ENCODE peak calls at places on chromosomes 7 and 10, in four cellular contexts. O, T, A and P are unnamed samples.

GRCh38 chr7:1160665-1161010 is 642 bp upstream of the ZFAND2A start:
- DNase-seq in O (no peak), T (no peak), A (peak; percentile 36), P (no peak)

GRCh38 chr7:75624134-75624832 is 114.5 kb downstream of the HIP1 start:
- DNase-seq in O (peak; percentile 57), T (peak; percentile 45), A (peak; percentile 13), P (peak; percentile 58)

GRCh38 chr7:50211306-50212015 is 93.1 kb upstream of the IKZF1 start:
- DNase-seq in O (no peak), T (no peak), A (no peak), P (no peak)

GRCh38 chr7:7962851-7963250 is 5.7 kb upstream of the GLCCI1 start:
- DNase-seq in O (no peak), T (no peak), A (no peak), P (no peak)

GRCh38 chr10:18472977-18473376 is 178.4 kb downstream of the NSUN6 start:
- DNase-seq in O (no peak), T (no peak), A (peak; percentile 37), P (no peak)

GRCh38 chr7:26995664-26996063 is 100.1 kb downstream of the HOXA1 start:
- DNase-seq in O (no peak), T (no peak), A (no peak), P (no peak)

GRCh38 chr7:922334-923107 is 32.0 kb downstream of the ADAP1 start:
- DNase-seq in O (no peak), T (no peak), A (peak; percentile 3), P (peak; percentile 1)

GRCh38 chr10:77415311-77415960 is 222.2 kb downstream of the KCNMA1 start:
- DNase-seq in O (no peak), T (no peak), A (peak; percentile 84), P (no peak)

GRCh38 chr10:5484205-5484604 is 15.2 kb downstream of the CALML5 start:
- DNase-seq in O (no peak), T (no peak), A (no peak), P (no peak)

GRCh38 chr7:156944876-156945275 is 4.6 kb upstream of the NOM1 start:
- DNase-seq in O (no peak), T (no peak), A (no peak), P (no peak)

GRCh38 chr10:119299531-119299930 is 92.2 kb downstream of the GRK5 start:
- DNase-seq in O (no peak), T (no peak), A (peak; percentile 46), P (no peak)

GRCh38 chr10:119301397-119301796 is 94.0 kb downstream of the GRK5 start:
- DNase-seq in O (no peak), T (no peak), A (no peak), P (no peak)

GRCh38 chr10:119296703-119297102 is 89.3 kb downstream of the GRK5 start:
- DNase-seq in O (peak; percentile 73), T (no peak), A (peak; percentile 97), P (no peak)

GRCh38 chr10:119297207-119297968 is 90.0 kb downstream of the GRK5 start:
- DNase-seq in O (no peak), T (no peak), A (no peak), P (no peak)

GRCh38 chr10:119298788-119299187 is 91.4 kb downstream of the GRK5 start:
- DNase-seq in O (no peak), T (no peak), A (no peak), P (no peak)
- H3K4me3 ChIP-seq in O (no peak overlapping the region), T (no peak overlapping the region), A (no peak overlapping the region), P (no peak overlapping the region)

DNA sequence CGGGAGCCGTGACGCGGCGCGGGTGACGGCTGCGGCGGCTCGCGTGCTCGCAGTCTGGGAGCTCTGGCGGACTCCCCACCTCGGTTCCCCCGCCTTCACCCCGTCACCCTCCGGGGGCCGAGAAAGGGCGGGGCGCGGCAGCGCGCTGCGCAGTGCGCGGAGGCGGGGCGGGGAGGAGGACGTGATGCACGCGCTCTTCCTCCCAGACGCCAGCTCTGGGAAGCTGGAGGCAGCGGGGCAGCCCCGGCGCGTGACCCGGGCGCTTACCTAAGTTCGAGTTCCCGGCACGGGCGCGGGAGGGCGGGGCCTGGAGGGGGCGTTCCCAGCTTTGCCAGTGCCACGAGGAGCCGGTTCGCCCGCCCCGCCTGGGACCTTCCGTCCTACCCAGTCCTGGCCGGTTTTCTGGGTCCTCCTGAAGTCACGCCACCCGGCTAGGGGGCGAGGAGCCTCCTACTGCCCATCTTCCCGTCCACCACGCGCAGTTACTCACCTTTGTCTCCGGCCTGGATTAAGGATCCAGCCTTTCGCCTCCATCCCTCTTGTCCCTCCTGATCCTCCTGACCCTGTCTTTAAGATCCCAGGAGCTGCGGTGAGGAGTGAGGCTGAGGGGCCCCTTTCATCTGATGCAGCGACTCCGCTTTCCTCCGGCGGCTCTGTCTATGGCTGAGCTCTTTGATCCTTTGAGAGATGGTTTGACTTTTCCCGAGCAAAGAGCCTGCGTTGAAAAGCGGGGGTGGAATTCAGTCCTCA is 443 bp upstream of the NAMPT start:
- DNase-seq in O (peak; percentile 97), T (peak; percentile 98), A (peak; percentile 100), P (peak; percentile 99)
- TF ChIP-seq CTCF in O (no peak), T (no peak), A (no peak), P (no peak)

GRCh38 chr7:101599787-101600186 is 29.3 kb downstream of the MYL10 start:
- DNase-seq in O (no peak), T (no peak), A (no peak), P (no peak)

GRCh38 chr7:101597941-101598340 is 31.2 kb downstream of the MYL10 start:
- DNase-seq in O (no peak), T (no peak), A (no peak), P (no peak)

GRCh38 chr7:101598981-101599681 is 30.0 kb downstream of the MYL10 start:
- DNase-seq in O (no peak), T (no peak), A (peak; percentile 23), P (peak; percentile 41)

GRCh38 chr7:101596898-101597297 is 32.2 kb downstream of the MYL10 start:
- DNase-seq in O (no peak), T (no peak), A (no peak), P (no peak)

DNA sequence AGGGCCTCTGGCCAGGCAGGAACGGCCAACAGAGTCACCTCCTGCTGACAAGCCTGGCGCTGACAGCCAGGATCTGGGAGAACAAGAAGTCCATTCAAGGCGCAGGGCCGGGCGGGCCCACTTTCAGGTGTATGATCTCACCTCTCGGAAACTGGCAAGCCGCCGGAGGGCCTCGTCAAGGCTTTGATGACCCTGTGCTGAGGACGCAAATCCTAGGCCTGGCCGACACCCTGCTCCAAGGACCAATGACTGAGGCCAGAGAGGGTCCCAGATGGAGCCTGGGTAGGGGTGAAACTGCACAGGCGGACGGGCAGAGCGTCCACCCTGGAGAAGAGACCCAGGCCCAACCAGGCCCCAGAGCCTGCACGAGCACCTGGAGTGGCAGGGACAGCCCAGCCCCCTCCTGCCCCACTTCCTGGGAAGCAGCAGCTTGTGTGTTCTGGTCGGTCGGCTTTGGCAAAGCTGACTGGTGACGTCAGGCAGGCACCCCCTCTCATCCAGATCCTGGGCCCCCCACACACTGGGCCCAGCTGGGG is 30.6 kb downstream of the MYL10 start:
- DNase-seq in O (no peak), T (peak; percentile 23), A (peak; percentile 91), P (peak; percentile 98)
- H3K4me3 ChIP-seq in O (no peak overlapping the region), T (no peak overlapping the region), A (no peak overlapping the region), P (no peak overlapping the region)

GRCh38 chr10:124249812-124250432 is 156.5 kb upstream of the CHST15 start:
- DNase-seq in O (no peak), T (no peak), A (peak; percentile 45), P (no peak)
- TF ChIP-seq CTCF in O (no peak), T (no peak), A (no peak), P (no peak)

DNA sequence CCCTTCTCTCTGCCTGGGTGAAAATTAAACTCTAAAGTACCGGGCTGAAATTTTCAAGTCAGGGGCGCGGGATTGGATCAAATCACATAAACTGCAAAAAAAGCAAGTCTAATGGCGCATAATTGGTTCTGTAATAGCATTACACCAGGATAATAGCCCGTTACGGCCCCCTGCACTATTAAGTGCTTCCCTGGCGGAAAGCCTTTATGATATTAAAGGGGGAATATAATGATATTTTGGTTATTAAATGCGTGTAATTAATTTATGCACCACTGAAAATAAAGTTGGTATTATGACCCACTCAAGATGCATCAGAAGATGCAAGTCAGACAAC is 744 bp upstream of the DRGX start:
- DNase-seq in O (no peak), T (no peak), A (no peak), P (no peak)
- H3K4me3 ChIP-seq in O (no peak overlapping the region), T (no peak overlapping the region), A (no peak overlapping the region), P (no peak overlapping the region)

GRCh38 chr7:109206196-109206595 is 636.5 kb downstream of the DNAJB9 start:
- DNase-seq in O (no peak), T (no peak), A (no peak), P (no peak)
- TF ChIP-seq CTCF in O (no peak), T (no peak), A (no peak), P (no peak)

GRCh38 chr10:63265646-63266207 is 132.6 kb downstream of the NRBF2 start:
- DNase-seq in O (no peak), T (no peak), A (no peak), P (no peak)
- H3K4me3 ChIP-seq in O (peak overlapping the region; percentile 62), T (no peak overlapping the region), A (no peak overlapping the region), P (no peak overlapping the region)

GRCh38 chr7:30159698-30160143 is 24.9 kb downstream of the MTURN start:
- DNase-seq in O (no peak), T (no peak), A (peak; percentile 54), P (peak; percentile 23)
- TF ChIP-seq CTCF in O (peak; percentile 18), T (no peak), A (peak; percentile 13), P (peak; percentile 19)

GRCh38 chr7:28921822-28922221 is 36.3 kb downstream of the TRIL start:
- DNase-seq in O (peak; percentile 58), T (peak; percentile 59), A (peak; percentile 54), P (peak; percentile 37)
- H3K4me3 ChIP-seq in O (no peak overlapping the region), T (no peak overlapping the region), A (no peak overlapping the region), P (no peak overlapping the region)